ENCODE peak calls at places on chromosome 1, in five cellular contexts. S, K, O, U and R are unnamed samples.

GRCh38 chr1:162080472-162081015 is 11.1 kb downstream of the NOS1AP start:
- DNase-seq in S (no peak), K (no peak), O (no peak), U (no peak), R (no peak)

GRCh38 chr1:224054611-224055010 is 59.3 kb upstream of the FBXO28 start:
- DNase-seq in S (no peak), K (no peak), O (no peak), U (no peak), R (no peak)

GRCh38 chr1:6465461-6466005 is 440 bp downstream of the TNFRSF25 start:
- DNase-seq in S (no peak), K (no peak), O (no peak), U (peak; percentile 47), R (no peak)

GRCh38 chr1:210321131-210321530 is 7.6 kb upstream of the HHAT start:
- DNase-seq in S (no peak), K (no peak), O (no peak), U (no peak), R (peak; percentile 79)

GRCh38 chr1:225825606-225826005 is 15.7 kb downstream of the EPHX1 start:
- DNase-seq in S (no peak), K (no peak), O (no peak), U (no peak), R (no peak)

GRCh38 chr1:67664048-67664447 is 21.0 kb upstream of the GADD45A start:
- DNase-seq in S (no peak), K (no peak), O (no peak), U (no peak), R (no peak)

GRCh38 chr1:3069491-3070303 is 694 bp downstream of the PRDM16 start:
- DNase-seq in S (peak; percentile 5), K (no peak), O (peak; percentile 52), U (no peak), R (peak; percentile 76)

GRCh38 chr1:18480315-18481189 is at the start of gene KLHDC7A:
- DNase-seq in S (no peak), K (no peak), O (peak; percentile 20), U (no peak), R (no peak)

GRCh38 chr1:91672601-91673161 is 172.0 kb downstream of the CDC7 start:
- DNase-seq in S (no peak), K (no peak), O (no peak), U (no peak), R (no peak)

GRCh38 chr1:2786329-2787162 is 14.9 kb downstream of the TTC34 start:
- DNase-seq in S (no peak), K (peak; percentile 35), O (peak; percentile 53), U (peak; percentile 43), R (peak; percentile 77)

GRCh38 chr1:117970251-117970650 is 40.7 kb downstream of the WDR3 start:
- DNase-seq in S (no peak), K (no peak), O (peak; percentile 0), U (no peak), R (no peak)

GRCh38 chr1:207282496-207283380 is 38.7 kb upstream of the CD55 start:
- DNase-seq in S (no peak), K (no peak), O (no peak), U (no peak), R (no peak)

GRCh38 chr1:183652547-183653467 is at the start of gene APOBEC4:
- DNase-seq in S (no peak), K (no peak), O (no peak), U (no peak), R (no peak)

GRCh38 chr1:47935856-47936255 is 61.3 kb downstream of the TRABD2B start:
- DNase-seq in S (no peak), K (no peak), O (no peak), U (no peak), R (no peak)

GRCh38 chr1:145751491-145752021 is 32.3 kb downstream of the CD160 start:
- DNase-seq in S (peak; percentile 99), K (no peak), O (no peak), U (no peak), R (no peak)

GRCh38 chr1:91731815-91732214 is 154.1 kb downstream of the TGFBR3 start:
- DNase-seq in S (no peak), K (no peak), O (no peak), U (peak; percentile 38), R (no peak)

GRCh38 chr1:21499283-21499945 is 9.8 kb upstream of the ALPL start:
- DNase-seq in S (peak; percentile 29), K (no peak), O (no peak), U (no peak), R (no peak)

GRCh38 chr1:214108097-214108446 is 120.3 kb downstream of the PROX1 start:
- DNase-seq in S (no peak), K (no peak), O (no peak), U (no peak), R (no peak)

GRCh38 chr1:172359531-172359991 is 60.9 kb upstream of the C1orf105 start:
- DNase-seq in S (peak; percentile 50), K (no peak), O (no peak), U (no peak), R (peak; percentile 32)

GRCh38 chr1:60118119-60118518 is 44.5 kb upstream of the C1orf87 start:
- DNase-seq in S (peak; percentile 77), K (no peak), O (no peak), U (no peak), R (no peak)

GRCh38 chr1:29243863-29244185 is 7.5 kb downstream of the PTPRU start:
- DNase-seq in S (no peak), K (no peak), O (no peak), U (no peak), R (no peak)